ENCODE peak calls at places on chromosome 20, in eight cellular contexts. P is SK-N-SH, C is IMR-90, E is PC-3, M is mammary epithelial cell, H is endothelial cell of umbilical vein, O is HCT116, T is HepG2. L is an unnamed sample.

GRCh38 chr20:1826046-1826445 is 69.2 kb upstream of the SIRPA start:
- DNase-seq in O (no peak), H (no peak), M (peak; percentile 38), P (no peak), C (no peak), E (no peak), T (no peak), L (no peak)

GRCh38 chr20:1567392-1568165 is 10.1 kb upstream of the SIRPD start:
- DNase-seq in P (no peak), M (peak; percentile 89), O (peak; percentile 8), H (peak; percentile 91), C (peak; percentile 27), T (peak; percentile 0), E (peak; percentile 99), L (peak; percentile 88)

GRCh38 chr20:45307076-45307645 is 521 bp downstream of the RBPJL start:
- DNase-seq in O (no peak), P (no peak), H (no peak), M (no peak), C (no peak), E (no peak), T (no peak), L (no peak)

GRCh38 chr20:56631990-56632327 is 2.9 kb downstream of the TFAP2C start:
- DNase-seq in T (no peak), M (peak; percentile 29), E (no peak), C (no peak), H (no peak), O (no peak), P (no peak), L (peak; percentile 39)

GRCh38 chr20:19114410-19114809 is 98.0 kb upstream of the SLC24A3 start:
- DNase-seq in P (no peak), M (no peak), T (no peak), O (no peak), C (no peak), E (peak; percentile 49), H (no peak), L (no peak)

GRCh38 chr20:47222728-47223127 is 133.8 kb downstream of the ZMYND8 start:
- DNase-seq in E (no peak), M (no peak), H (no peak), O (no peak), P (no peak), C (no peak), T (no peak), L (no peak)

GRCh38 chr20:20594171-20594530 is 118.3 kb downstream of the RALGAPA2 start:
- DNase-seq in T (peak; percentile 39), O (no peak), M (no peak), E (peak; percentile 59), P (peak; percentile 15), H (peak; percentile 25), C (peak; percentile 50), L (peak; percentile 80)

GRCh38 chr20:13494019-13494418 is 144.7 kb downstream of the TASP1 start:
- DNase-seq in E (peak; percentile 42), O (no peak), C (peak; percentile 52), P (no peak), M (peak; percentile 31), H (no peak), T (no peak), L (peak; percentile 60)

GRCh38 chr20:58610071-58610800 is 40.8 kb upstream of the STX16 start:
- DNase-seq in C (no peak), P (no peak), H (no peak), O (no peak), E (no peak), T (no peak), M (no peak), L (no peak)

GRCh38 chr20:33317424-33318095 is 34.5 kb downstream of the BPIFB1 start:
- DNase-seq in M (no peak), E (no peak), T (no peak), O (no peak), H (no peak), C (no peak), P (no peak), L (no peak)

GRCh38 chr20:13250242-13250641 is 29.2 kb downstream of the ISM1 start:
- DNase-seq in P (no peak), O (no peak), E (no peak), T (no peak), C (no peak), H (no peak), M (no peak), L (no peak)

GRCh38 chr20:24314053-24314452 is 155.4 kb upstream of the SYNDIG1 start:
- DNase-seq in E (no peak), H (no peak), T (no peak), M (no peak), O (no peak), C (no peak), P (no peak), L (no peak)
- H2AFZ ChIP-seq in E (no peak overlapping the region), H (no peak overlapping the region), T (no peak overlapping the region), M (no peak overlapping the region), O (no peak overlapping the region), C (no peak overlapping the region), P (no peak overlapping the region), L (no peak overlapping the region)

GRCh38 chr20:15220778-15221565 is 883.6 kb upstream of the FLRT3 start:
- DNase-seq in M (peak; percentile 71), O (no peak), P (no peak), C (no peak), T (peak; percentile 18), E (peak; percentile 52), H (peak; percentile 31), L (peak; percentile 50)
- H3K4me3 ChIP-seq in M (no peak overlapping the region), O (no peak overlapping the region), P (no peak overlapping the region), C (no peak overlapping the region), T (no peak overlapping the region), E (no peak overlapping the region), H (no peak overlapping the region), L (no peak overlapping the region)

GRCh38 chr20:53678315-53678989 is 84.8 kb upstream of the ZNF217 start:
- DNase-seq in M (no peak), C (peak; percentile 20), E (no peak), T (no peak), H (no peak), O (no peak), P (no peak), L (no peak)
- H2AFZ ChIP-seq in M (no peak overlapping the region), C (peak overlapping the region; percentile 85), E (peak overlapping the region; percentile 42), T (peak overlapping the region; percentile 36), H (peak overlapping the region; percentile 92), O (peak overlapping the region; percentile 57), P (peak overlapping the region; percentile 12), L (peak overlapping the region; percentile 60)

GRCh38 chr20:63828951-63829350 is 2.1 kb downstream of the ZBTB46 start:
- DNase-seq in C (no peak), P (no peak), E (no peak), M (no peak), H (no peak), O (no peak), T (no peak), L (no peak)
- H3K4me3 ChIP-seq in C (no peak overlapping the region), P (no peak overlapping the region), E (no peak overlapping the region), M (no peak overlapping the region), H (no peak overlapping the region), O (no peak overlapping the region), T (no peak overlapping the region), L (no peak overlapping the region)

GRCh38 chr20:38730167-38730988 is 6.1 kb downstream of the SLC32A1 start:
- DNase-seq in M (no peak), H (no peak), O (no peak), E (no peak), C (no peak), P (no peak), T (no peak), L (no peak)

GRCh38 chr20:38728237-38728761 is 4.0 kb downstream of the SLC32A1 start:
- DNase-seq in M (no peak), T (no peak), E (no peak), O (no peak), P (peak; percentile 26), C (no peak), H (no peak), L (no peak)

GRCh38 chr20:38727602-38728236 is 3.4 kb downstream of the SLC32A1 start:
- DNase-seq in H (no peak), P (no peak), M (no peak), O (no peak), E (no peak), C (no peak), T (no peak), L (no peak)

GRCh38 chr20:38729767-38730166 is 5.5 kb downstream of the SLC32A1 start:
- DNase-seq in E (no peak), T (no peak), M (no peak), O (no peak), C (no peak), H (no peak), P (no peak), L (no peak)

DNA sequence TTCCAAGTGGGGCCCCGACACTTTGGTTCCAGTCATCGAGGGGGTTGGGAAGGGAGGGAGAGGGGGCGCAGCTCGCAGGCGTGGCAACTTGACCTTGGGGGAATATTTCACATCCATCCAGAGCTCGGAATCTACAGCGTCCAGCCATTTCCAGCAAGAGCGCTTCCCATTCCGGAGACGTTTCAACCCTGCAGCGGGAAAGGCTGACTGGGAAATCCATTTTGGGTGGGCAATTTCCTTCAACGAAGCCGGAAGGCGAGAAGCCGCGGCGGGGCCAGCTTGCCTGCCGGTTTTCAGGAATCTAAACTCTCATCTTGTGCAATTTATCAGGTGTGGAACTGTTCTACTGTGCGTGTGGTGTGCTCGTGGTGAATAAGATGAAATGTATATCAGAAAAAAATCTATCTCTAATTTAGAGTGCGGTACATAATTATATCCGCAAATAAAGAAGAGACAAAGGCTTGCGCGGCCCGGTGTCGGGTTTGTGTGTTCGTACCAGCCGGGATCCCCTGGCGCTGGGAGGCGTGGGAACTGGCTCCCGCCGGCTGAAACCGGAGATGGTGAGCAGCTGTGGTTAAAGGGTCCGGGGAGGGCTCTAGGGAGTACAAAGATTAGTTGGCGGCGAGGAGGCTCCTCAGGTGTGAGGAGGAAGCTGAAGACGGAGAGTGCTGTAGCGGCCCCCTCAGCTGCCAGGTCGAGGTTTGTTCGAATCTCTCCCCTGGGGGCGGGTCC is 4.8 kb downstream of the SLC32A1 start:
- DNase-seq in E (no peak), T (no peak), M (no peak), C (no peak), O (no peak), P (peak; percentile 56), H (no peak), L (no peak)
- H2AFZ ChIP-seq in E (no peak overlapping the region), T (no peak overlapping the region), M (no peak overlapping the region), C (no peak overlapping the region), O (no peak overlapping the region), P (no peak overlapping the region), H (no peak overlapping the region), L (no peak overlapping the region)

GRCh38 chr20:17727351-17727750 is 27.6 kb downstream of the BANF2 start:
- DNase-seq in M (no peak), E (no peak), H (no peak), T (no peak), P (no peak), C (no peak), O (no peak), L (no peak)
- H3K4me3 ChIP-seq in M (no peak overlapping the region), E (no peak overlapping the region), H (no peak overlapping the region), T (no peak overlapping the region), P (no peak overlapping the region), C (no peak overlapping the region), O (no peak overlapping the region), L (no peak overlapping the region)